ENCODE peak calls at places on chromosomes 7 and 10, in six cellular contexts. One of them, this sample, is unnamed.
A peak's percentile ranks its signal among the peaks of the same experiment; 100 is the strongest.

GRCh38 chr7:140719711-140720110 is 23.2 kb downstream of the NDUFB2 start:
- DNase-seq in A549: no peak
- DNase-seq in endothelial cell of umbilical vein: peak; percentile 56
- DNase-seq in GM12878: peak; percentile 11
- DNase-seq in K562: no peak
- DNase-seq in HepG2: no peak
- DNase-seq in this sample: peak; percentile 74

GRCh38 chr10:31956200-31956946 is 27.7 kb upstream of the ARHGAP12 start:
- DNase-seq in A549: no peak
- DNase-seq in endothelial cell of umbilical vein: peak; percentile 47
- DNase-seq in GM12878: no peak
- DNase-seq in K562: no peak
- DNase-seq in HepG2: no peak
- DNase-seq in this sample: no peak

GRCh38 chr10:123038782-123039631 is 30.2 kb downstream of the ACADSB start:
- DNase-seq in A549: no peak
- DNase-seq in endothelial cell of umbilical vein: no peak
- DNase-seq in GM12878: no peak
- DNase-seq in K562: no peak
- DNase-seq in HepG2: peak; percentile 29
- DNase-seq in this sample: peak; percentile 18

GRCh38 chr10:124291009-124291671 is 127.6 kb downstream of the OAT start:
- DNase-seq in A549: no peak
- DNase-seq in endothelial cell of umbilical vein: no peak
- DNase-seq in GM12878: no peak
- DNase-seq in K562: no peak
- DNase-seq in HepG2: no peak
- DNase-seq in this sample: peak; percentile 87

GRCh38 chr10:32877915-32878314 is 80.1 kb downstream of the ITGB1 start:
- DNase-seq in A549: no peak
- DNase-seq in endothelial cell of umbilical vein: no peak
- DNase-seq in GM12878: no peak
- DNase-seq in K562: no peak
- DNase-seq in HepG2: no peak
- DNase-seq in this sample: no peak

GRCh38 chr7:155815332-155816191 is 3.3 kb upstream of the SHH start:
- DNase-seq in A549: peak; percentile 63
- DNase-seq in endothelial cell of umbilical vein: peak; percentile 34
- DNase-seq in GM12878: no peak
- DNase-seq in K562: peak; percentile 81
- DNase-seq in HepG2: no peak
- DNase-seq in this sample: peak; percentile 73

GRCh38 chr10:115774721-115775120 is 498.3 kb downstream of the GFRA1 start:
- DNase-seq in A549: no peak
- DNase-seq in endothelial cell of umbilical vein: no peak
- DNase-seq in GM12878: no peak
- DNase-seq in K562: no peak
- DNase-seq in HepG2: no peak
- DNase-seq in this sample: no peak

GRCh38 chr10:17923728-17924127 is 28.0 kb upstream of the SLC39A12 start:
- DNase-seq in A549: peak; percentile 14
- DNase-seq in endothelial cell of umbilical vein: no peak
- DNase-seq in GM12878: no peak
- DNase-seq in K562: no peak
- DNase-seq in HepG2: no peak
- DNase-seq in this sample: no peak

GRCh38 chr10:60395711-60396110 is 6.0 kb upstream of the ANK3 start:
- DNase-seq in A549: no peak
- DNase-seq in endothelial cell of umbilical vein: no peak
- DNase-seq in GM12878: no peak
- DNase-seq in K562: no peak
- DNase-seq in HepG2: no peak
- DNase-seq in this sample: no peak

GRCh38 chr7:31061185-31061584 is 9.1 kb downstream of the ADCYAP1R1 start:
- DNase-seq in A549: peak; percentile 9
- DNase-seq in endothelial cell of umbilical vein: no peak
- DNase-seq in GM12878: no peak
- DNase-seq in K562: peak; percentile 25
- DNase-seq in HepG2: peak; percentile 3
- DNase-seq in this sample: peak; percentile 31
- TF ChIP-seq CTCF in A549: no peak
- TF ChIP-seq CTCF in endothelial cell of umbilical vein: no peak
- TF ChIP-seq CTCF in GM12878: no peak
- TF ChIP-seq CTCF in K562: peak; percentile 63
- TF ChIP-seq CTCF in HepG2: peak; percentile 8
- TF ChIP-seq CTCF in this sample: peak; percentile 51

GRCh38 chr7:143391462-143392404 is 10.6 kb downstream of the ZYX start:
- DNase-seq in A549: no peak
- DNase-seq in endothelial cell of umbilical vein: peak; percentile 84
- DNase-seq in GM12878: no peak
- DNase-seq in K562: no peak
- DNase-seq in HepG2: no peak
- DNase-seq in this sample: no peak
- TF ChIP-seq POLR2A in A549: no peak
- TF ChIP-seq POLR2A in endothelial cell of umbilical vein: peak; percentile 58
- TF ChIP-seq POLR2A in GM12878: no peak
- TF ChIP-seq POLR2A in K562: peak; percentile 30
- TF ChIP-seq POLR2A in HepG2: no peak
- TF ChIP-seq POLR2A in this sample: no peak

DNA sequence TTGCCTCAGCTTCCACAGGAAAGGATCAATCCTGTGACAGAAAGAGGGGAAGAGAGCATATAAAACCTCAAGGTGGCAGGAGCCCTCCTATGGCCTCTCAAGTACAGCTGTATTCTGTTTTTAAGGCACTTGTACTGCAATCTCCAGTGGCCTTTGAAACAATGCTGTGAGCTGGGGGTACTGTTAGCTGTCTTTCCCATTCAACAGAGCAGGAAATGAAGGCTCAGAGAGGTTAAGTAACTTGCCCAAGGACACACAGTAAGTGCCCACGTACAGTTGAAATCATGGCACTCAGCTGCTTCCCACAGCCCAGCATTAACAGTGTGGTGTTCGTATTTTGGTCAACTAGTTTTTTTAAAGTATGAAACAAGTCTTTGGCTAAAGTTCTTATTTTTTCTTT is 34.0 kb downstream of the DUSP5 start:
- DNase-seq in A549: no peak
- DNase-seq in endothelial cell of umbilical vein: peak; percentile 48
- DNase-seq in GM12878: no peak
- DNase-seq in K562: no peak
- DNase-seq in HepG2: no peak
- DNase-seq in this sample: no peak
- TF ChIP-seq MYC in A549: no peak
- TF ChIP-seq MYC in endothelial cell of umbilical vein: no peak
- TF ChIP-seq MYC in GM12878: no peak
- TF ChIP-seq MYC in K562: no peak
- TF ChIP-seq MYC in HepG2: no peak
- TF ChIP-seq MYC in this sample: no peak

DNA sequence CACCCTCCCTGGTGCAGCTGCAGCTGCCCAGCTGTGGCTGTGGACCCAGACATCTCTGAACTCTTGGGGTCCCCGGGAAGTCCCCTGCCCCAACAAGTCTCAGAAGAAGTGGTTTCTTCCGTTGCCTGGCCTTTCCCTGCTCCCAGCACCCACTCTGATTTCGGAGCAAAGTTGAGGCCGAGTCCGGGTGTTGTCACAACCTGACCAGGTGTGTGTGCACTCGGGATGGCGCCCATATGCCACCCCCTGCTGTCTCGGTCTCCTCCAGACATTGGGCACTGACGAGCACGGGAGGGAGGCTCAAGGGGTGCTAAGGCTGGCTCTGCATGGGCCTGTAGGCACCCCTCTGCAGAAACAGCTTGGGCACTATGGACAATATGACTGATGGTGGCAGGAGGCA is 1055.3 kb downstream of the REEP3 start:
- DNase-seq in A549: no peak
- DNase-seq in endothelial cell of umbilical vein: no peak
- DNase-seq in GM12878: no peak
- DNase-seq in K562: no peak
- DNase-seq in HepG2: no peak
- DNase-seq in this sample: no peak
- TF ChIP-seq CTCF in A549: no peak
- TF ChIP-seq CTCF in endothelial cell of umbilical vein: no peak
- TF ChIP-seq CTCF in GM12878: no peak
- TF ChIP-seq CTCF in K562: no peak
- TF ChIP-seq CTCF in HepG2: no peak
- TF ChIP-seq CTCF in this sample: no peak

DNA sequence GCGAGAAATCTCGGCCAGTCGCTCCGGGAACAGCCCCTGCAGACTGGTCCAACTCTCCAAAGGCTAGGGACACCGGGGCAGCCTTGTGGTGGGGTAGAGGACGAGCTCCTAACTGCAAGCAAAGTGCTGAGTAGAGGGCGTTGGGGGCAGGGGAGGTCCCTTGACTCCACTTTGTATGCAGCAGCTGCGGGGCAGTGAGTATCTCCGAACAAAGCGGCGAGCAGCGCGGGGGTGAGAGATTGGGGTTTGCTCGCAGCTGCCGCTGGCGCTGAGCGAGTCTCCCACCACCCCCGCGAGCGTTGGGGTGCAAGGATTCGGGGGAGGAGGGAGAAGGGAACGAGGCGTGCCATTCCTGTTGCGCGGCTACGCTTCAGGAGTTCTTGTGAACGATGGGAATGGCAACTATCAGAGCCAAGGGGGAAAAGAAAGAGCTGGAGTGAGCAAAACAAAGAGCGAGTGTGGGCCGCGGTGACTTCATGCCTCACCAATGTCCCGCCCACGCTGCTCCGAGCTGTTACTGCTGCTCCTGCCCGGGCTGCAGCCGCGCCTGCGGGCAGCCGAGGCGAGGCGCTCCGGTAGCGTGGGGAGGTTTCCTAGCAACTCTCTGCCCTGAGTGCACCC is 414 bp upstream of the ITGB8 start:
- DNase-seq in A549: peak; percentile 71
- DNase-seq in endothelial cell of umbilical vein: peak; percentile 90
- DNase-seq in GM12878: no peak
- DNase-seq in K562: peak; percentile 44
- DNase-seq in HepG2: peak; percentile 36
- DNase-seq in this sample: peak; percentile 75
- TF ChIP-seq POLR2A in A549: no peak
- TF ChIP-seq POLR2A in endothelial cell of umbilical vein: no peak
- TF ChIP-seq POLR2A in GM12878: no peak
- TF ChIP-seq POLR2A in K562: no peak
- TF ChIP-seq POLR2A in HepG2: no peak
- TF ChIP-seq POLR2A in this sample: no peak

GRCh38 chr7:133319842-133320241 is 67.0 kb downstream of the EXOC4 start:
- DNase-seq in A549: no peak
- DNase-seq in endothelial cell of umbilical vein: no peak
- DNase-seq in GM12878: no peak
- DNase-seq in K562: no peak
- DNase-seq in HepG2: no peak
- DNase-seq in this sample: no peak

GRCh38 chr7:133314084-133314483 is 61.2 kb downstream of the EXOC4 start:
- DNase-seq in A549: no peak
- DNase-seq in endothelial cell of umbilical vein: no peak
- DNase-seq in GM12878: no peak
- DNase-seq in K562: no peak
- DNase-seq in HepG2: no peak
- DNase-seq in this sample: no peak

GRCh38 chr7:133310232-133310852 is 57.5 kb downstream of the EXOC4 start:
- DNase-seq in A549: no peak
- DNase-seq in endothelial cell of umbilical vein: peak; percentile 90
- DNase-seq in GM12878: no peak
- DNase-seq in K562: no peak
- DNase-seq in HepG2: peak; percentile 7
- DNase-seq in this sample: no peak

GRCh38 chr7:133313575-133313974 is 60.7 kb downstream of the EXOC4 start:
- DNase-seq in A549: no peak
- DNase-seq in endothelial cell of umbilical vein: no peak
- DNase-seq in GM12878: no peak
- DNase-seq in K562: no peak
- DNase-seq in HepG2: no peak
- DNase-seq in this sample: no peak

GRCh38 chr7:133315332-133316040 is 62.6 kb downstream of the EXOC4 start:
- DNase-seq in A549: no peak
- DNase-seq in endothelial cell of umbilical vein: peak; percentile 49
- DNase-seq in GM12878: no peak
- DNase-seq in K562: no peak
- DNase-seq in HepG2: no peak
- DNase-seq in this sample: no peak
- TF ChIP-seq MYC in A549: no peak
- TF ChIP-seq MYC in endothelial cell of umbilical vein: no peak
- TF ChIP-seq MYC in GM12878: no peak
- TF ChIP-seq MYC in K562: no peak
- TF ChIP-seq MYC in HepG2: no peak
- TF ChIP-seq MYC in this sample: no peak

GRCh38 chr10:90751107-90751997 is 106.5 kb downstream of the HTR7 start:
- DNase-seq in A549: peak; percentile 56
- DNase-seq in endothelial cell of umbilical vein: peak; percentile 58
- DNase-seq in GM12878: peak; percentile 27
- DNase-seq in K562: peak; percentile 35
- DNase-seq in HepG2: peak; percentile 49
- DNase-seq in this sample: peak; percentile 56

GRCh38 chr10:90745565-90745964 is 112.3 kb downstream of the HTR7 start:
- DNase-seq in A549: no peak
- DNase-seq in endothelial cell of umbilical vein: no peak
- DNase-seq in GM12878: no peak
- DNase-seq in K562: no peak
- DNase-seq in HepG2: no peak
- DNase-seq in this sample: no peak

GRCh38 chr10:90742189-90742588 is 115.7 kb downstream of the HTR7 start:
- DNase-seq in A549: no peak
- DNase-seq in endothelial cell of umbilical vein: peak; percentile 56
- DNase-seq in GM12878: no peak
- DNase-seq in K562: no peak
- DNase-seq in HepG2: no peak
- DNase-seq in this sample: no peak

GRCh38 chr10:90743291-90743690 is 114.5 kb downstream of the HTR7 start:
- DNase-seq in A549: no peak
- DNase-seq in endothelial cell of umbilical vein: no peak
- DNase-seq in GM12878: no peak
- DNase-seq in K562: no peak
- DNase-seq in HepG2: no peak
- DNase-seq in this sample: no peak

DNA sequence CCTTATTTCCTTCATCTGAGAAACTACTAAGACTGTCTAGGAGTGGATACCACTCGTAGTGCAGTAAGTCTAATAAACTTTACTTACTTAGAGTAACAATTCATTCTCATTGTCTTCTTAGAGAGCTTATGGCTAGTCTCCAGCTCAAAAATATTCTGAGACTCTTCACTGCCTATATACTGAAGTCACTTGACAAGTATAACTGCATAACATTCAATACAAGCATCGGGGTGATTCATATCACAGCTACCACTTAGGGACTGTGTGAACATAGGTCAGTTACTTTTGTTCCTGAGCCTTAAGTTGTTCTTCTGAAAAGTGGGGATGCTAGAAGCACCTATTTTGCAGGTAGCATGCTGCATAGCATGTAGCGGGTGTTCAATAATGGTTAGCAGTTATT is 111.0 kb downstream of the HTR7 start:
- DNase-seq in A549: no peak
- DNase-seq in endothelial cell of umbilical vein: no peak
- DNase-seq in GM12878: no peak
- DNase-seq in K562: no peak
- DNase-seq in HepG2: no peak
- DNase-seq in this sample: no peak
- TF ChIP-seq CTCF in A549: no peak
- TF ChIP-seq CTCF in endothelial cell of umbilical vein: no peak
- TF ChIP-seq CTCF in GM12878: no peak
- TF ChIP-seq CTCF in K562: no peak
- TF ChIP-seq CTCF in HepG2: no peak
- TF ChIP-seq CTCF in this sample: no peak